ENCODE peak calls at places on chromosome 21, in five cellular contexts. Q is stimulated activated CD8-positive, alpha-beta memory T cell treated with anti-CD3 and anti-CD28 coated beads, Interleukin-12 subunit alpha, Interleukin-12 subunit beta, amount 100 ng/mL, for 1 hour; I is thoracic aorta; M is ELR; W is SW 1271. E is an unnamed sample.

GRCh38 chr21:45266518-45267389 is 20.9 kb downstream of the POFUT2 start:
- DNase-seq in I (no peak), M (peak), W (no peak), Q (no peak), E (no peak)

GRCh38 chr21:44687671-44688070 is 5.7 kb upstream of the KRTAP12-1 start:
- DNase-seq in Q (no peak), M (no peak), I (no peak), W (no peak), E (no peak)

GRCh38 chr21:35768187-35768586 is 292.1 kb downstream of the SETD4 start:
- DNase-seq in M (no peak), W (no peak), Q (no peak), I (no peak), E (no peak)

GRCh38 chr21:38985423-38986378 is 180.0 kb downstream of the ETS2 start:
- DNase-seq in I (peak), Q (no peak), M (peak), W (no peak), E (peak)

GRCh38 chr21:36859744-36860501 is 106.5 kb downstream of the HLCS start:
- DNase-seq in Q (peak), M (peak), I (no peak), W (peak), E (peak)

GRCh38 chr21:41766883-41767605 is at the start of gene RIPK4:
- DNase-seq in W (no peak), Q (peak), I (no peak), M (peak), E (no peak)

GRCh38 chr21:45137612-45137937 is 63.2 kb downstream of the ADARB1 start:
- DNase-seq in W (no peak), I (no peak), Q (no peak), M (no peak), E (no peak)

GRCh38 chr21:43343992-43344886 is 82.7 kb downstream of the SIK1 start:
- DNase-seq in Q (no peak), I (no peak), M (no peak), W (no peak), E (peak)

GRCh38 chr21:34571994-34572393 is 42.9 kb downstream of the RCAN1 start:
- DNase-seq in I (no peak), Q (no peak), M (no peak), W (no peak), E (no peak)

GRCh38 chr21:30126575-30126974 is 40.0 kb downstream of the CLDN17 start:
- DNase-seq in Q (no peak), W (no peak), I (no peak), M (no peak), E (no peak)

GRCh38 chr21:33684068-33684467 is 41.8 kb downstream of the ITSN1 start:
- DNase-seq in I (no peak), Q (no peak), W (no peak), M (no peak), E (no peak)

GRCh38 chr21:21973806-21974205 is 975.6 kb downstream of the NCAM2 start:
- DNase-seq in W (no peak), Q (no peak), M (peak), I (no peak), E (no peak)

GRCh38 chr21:42496120-42496838 is at the start of gene RSPH1:
- DNase-seq in W (peak), Q (peak), M (peak), I (peak), E (peak)

GRCh38 chr21:25960423-25960822 is 210.1 kb downstream of the APP start:
- DNase-seq in I (no peak), Q (no peak), W (no peak), M (no peak), E (no peak)

GRCh38 chr21:43779660-43780059 is 3.6 kb upstream of the CSTB start:
- DNase-seq in W (no peak), Q (no peak), I (no peak), M (no peak), E (no peak)

GRCh38 chr21:42747746-42748351 is 94.4 kb downstream of the PDE9A start:
- DNase-seq in I (no peak), M (no peak), Q (no peak), W (no peak), E (no peak)

GRCh38 chr21:35696644-35697043 is 363.7 kb downstream of the SETD4 start:
- DNase-seq in I (no peak), W (no peak), Q (no peak), M (no peak), E (no peak)

GRCh38 chr21:38804617-38805281 is 980 bp upstream of the ETS2 start:
- DNase-seq in M (no peak), I (no peak), W (no peak), Q (no peak), E (peak)

GRCh38 chr21:25458484-25458883 is 148.8 kb downstream of the MRPL39 start:
- DNase-seq in I (no peak), Q (no peak), W (no peak), M (no peak), E (no peak)

GRCh38 chr21:34722684-34723300 is 54.0 kb downstream of the CLIC6 start:
- DNase-seq in W (no peak), Q (peak), M (no peak), I (no peak), E (no peak)

GRCh38 chr21:26835027-26835713 is 10.0 kb downstream of the ADAMTS1 start:
- DNase-seq in I (no peak), Q (no peak), W (no peak), M (peak), E (no peak)

GRCh38 chr21:15557925-15558324 is 171.9 kb upstream of the USP25 start:
- DNase-seq in Q (no peak), M (peak), I (no peak), W (no peak), E (no peak)

GRCh38 chr21:34133802-34134201 is 60.4 kb downstream of the MRPS6 start:
- DNase-seq in W (no peak), Q (no peak), M (peak), I (no peak), E (no peak)

GRCh38 chr21:25862596-25862995 is 127.8 kb downstream of the GABPA start:
- DNase-seq in M (peak), I (no peak), Q (no peak), W (no peak), E (no peak)

GRCh38 chr21:41431788-41432548 is 5.9 kb downstream of the MX1 start:
- DNase-seq in W (no peak), Q (no peak), I (no peak), M (no peak), E (no peak)

GRCh38 chr21:44889625-44890337 is 16.3 kb upstream of the PTTG1IP start:
- DNase-seq in Q (no peak), I (no peak), W (no peak), M (no peak), E (peak)

GRCh38 chr21:41000838-41001237 is 153.9 kb upstream of the DSCAM start:
- DNase-seq in W (no peak), I (no peak), Q (no peak), M (no peak), E (no peak)

GRCh38 chr21:28445081-28445830 is 547.4 kb downstream of the LTN1 start:
- DNase-seq in M (peak), W (no peak), I (no peak), Q (no peak), E (no peak)

GRCh38 chr21:29477347-29477746 is 178.6 kb downstream of the BACH1 start:
- DNase-seq in W (no peak), Q (no peak), M (no peak), I (no peak), E (no peak)

GRCh38 chr21:36949171-36950141 is 17.0 kb downstream of the HLCS start:
- DNase-seq in M (no peak), W (no peak), Q (no peak), I (no peak), E (no peak)

GRCh38 chr21:25171438-25171837 is 435.8 kb downstream of the MRPL39 start:
- DNase-seq in W (no peak), I (no peak), Q (no peak), M (peak), E (no peak)

GRCh38 chr21:28704746-28705145 is 287.9 kb downstream of the LTN1 start:
- DNase-seq in Q (no peak), W (no peak), M (no peak), I (no peak), E (no peak)

GRCh38 chr21:34865922-34866271 is 183.2 kb downstream of the RUNX1 start:
- DNase-seq in I (no peak), Q (no peak), M (no peak), W (no peak), E (no peak)

GRCh38 chr21:45283611-45284455 is 3.9 kb downstream of the POFUT2 start:
- DNase-seq in M (no peak), W (no peak), I (no peak), Q (no peak), E (no peak)

GRCh38 chr21:43864806-43865470 is at the start of gene AGPAT3:
- DNase-seq in M (peak), I (no peak), W (no peak), Q (no peak), E (peak)

E was measured in psoas muscle.